ENCODE peak calls at places on chromosomes 6 and 20, in eight cellular contexts. W is esophagus squamous epithelium, J is hypothalamus, R is SW 1271, Z is H4, O is kidney tubule cell, N is midbrain, D is activated T-cell treated with anti-CD3 and anti-CD28 coated beads for 1 hour. L is an unnamed sample.

GRCh38 chr20:11245431-11245830 is 571.6 kb upstream of the JAG1 start:
- DNase-seq in W (no peak), J (no peak), R (no peak), Z (no peak), O (no peak), N (no peak), D (no peak), L (no peak)

GRCh38 chr20:53883098-53883762 is 187.2 kb downstream of the BCAS1 start:
- DNase-seq in W (no peak), J (no peak), R (no peak), Z (peak; percentile 48), O (peak; percentile 95), N (no peak), D (no peak), L (no peak)

GRCh38 chr6:141946502-141946901 is 186.2 kb upstream of the GJE1 start:
- DNase-seq in W (no peak), J (no peak), R (no peak), Z (no peak), O (no peak), N (no peak), D (no peak), L (no peak)

GRCh38 chr6:166520905-166521834 is 65.3 kb downstream of the RAMACL start:
- DNase-seq in W (no peak), J (no peak), R (no peak), Z (no peak), O (no peak), N (no peak), D (no peak), L (no peak)

GRCh38 chr6:156988276-156989158 is 211.3 kb downstream of the ARID1B start:
- DNase-seq in W (no peak), J (no peak), R (no peak), Z (no peak), O (peak; percentile 33), N (no peak), D (no peak), L (no peak)

GRCh38 chr20:47927944-47928343 is 142.7 kb upstream of the SULF2 start:
- DNase-seq in W (no peak), J (no peak), R (no peak), Z (peak; percentile 38), O (peak; percentile 11), N (no peak), D (no peak), L (peak; percentile 86)

GRCh38 chr6:19723533-19723932 is 113.6 kb upstream of the ID4 start:
- DNase-seq in W (no peak), J (no peak), R (no peak), Z (peak; percentile 78), O (peak; percentile 53), N (no peak), D (no peak), L (no peak)

GRCh38 chr6:2921520-2922115 is 18.5 kb upstream of the SERPINB9 start:
- DNase-seq in W (no peak), J (no peak), R (no peak), Z (no peak), O (no peak), N (peak; percentile 56), D (no peak), L (no peak)

GRCh38 chr6:128208851-128209580 is 308.2 kb upstream of the THEMIS start:
- DNase-seq in W (no peak), J (no peak), R (peak; percentile 14), Z (no peak), O (peak; percentile 28), N (no peak), D (no peak), L (no peak)

GRCh38 chr20:4160761-4161305 is 145.5 kb upstream of the RNF24 start:
- DNase-seq in W (no peak), J (peak; percentile 79), R (no peak), Z (no peak), O (peak; percentile 66), N (peak; percentile 88), D (no peak), L (no peak)

GRCh38 chr6:24205020-24205492 is 79.0 kb downstream of the NRSN1 start:
- DNase-seq in W (no peak), J (no peak), R (peak; percentile 52), Z (peak; percentile 49), O (peak; percentile 47), N (peak; percentile 36), D (no peak), L (no peak)

GRCh38 chr6:131660195-131660594 is 23.1 kb downstream of the ENPP3 start:
- DNase-seq in W (no peak), J (no peak), R (peak; percentile 52), Z (no peak), O (peak; percentile 87), N (no peak), D (no peak), L (no peak)

GRCh38 chr20:61353261-61353995 is 101.4 kb downstream of the CDH4 start:
- DNase-seq in W (no peak), J (no peak), R (peak; percentile 26), Z (peak; percentile 21), O (peak; percentile 76), N (no peak), D (no peak), L (peak; percentile 25)

GRCh38 chr6:106097368-106098231 is 11.5 kb downstream of the PRDM1 start:
- DNase-seq in W (peak; percentile 25), J (no peak), R (no peak), Z (no peak), O (no peak), N (no peak), D (no peak), L (no peak)

GRCh38 chr20:13029687-13030510 is 21.1 kb downstream of the SPTLC3 start:
- DNase-seq in W (no peak), J (no peak), R (peak; percentile 96), Z (peak; percentile 95), O (peak; percentile 93), N (no peak), D (no peak), L (peak; percentile 97)

GRCh38 chr6:95227301-95227700 is 350.0 kb upstream of the MANEA start:
- DNase-seq in W (no peak), J (no peak), R (no peak), Z (no peak), O (no peak), N (no peak), D (no peak), L (no peak)

GRCh38 chr20:47667531-47668312 is 117.6 kb downstream of the SULF2 start:
- DNase-seq in W (no peak), J (no peak), R (no peak), Z (no peak), O (no peak), N (no peak), D (no peak), L (no peak)

GRCh38 chr20:38692436-38693411 is 31.6 kb upstream of the SLC32A1 start:
- DNase-seq in W (no peak), J (peak; percentile 24), R (peak; percentile 38), Z (peak; percentile 34), O (peak; percentile 62), N (peak; percentile 76), D (peak; percentile 45), L (no peak)

GRCh38 chr6:168313371-168314028 is 6.1 kb downstream of the DACT2 start:
- DNase-seq in W (no peak), J (no peak), R (no peak), Z (no peak), O (peak; percentile 9), N (no peak), D (no peak), L (no peak)

GRCh38 chr6:29762781-29763214 is 39.6 kb downstream of the HLA-F start:
- DNase-seq in W (no peak), J (no peak), R (no peak), Z (no peak), O (peak; percentile 88), N (peak; percentile 1), D (no peak), L (no peak)

GRCh38 chr6:45900808-45901752 is 114.6 kb downstream of the CLIC5 start:
- DNase-seq in W (no peak), J (no peak), R (no peak), Z (peak; percentile 80), O (peak; percentile 9), N (no peak), D (no peak), L (no peak)

GRCh38 chr6:127900935-127901334 is at the start of gene THEMIS:
- DNase-seq in W (no peak), J (no peak), R (no peak), Z (no peak), O (no peak), N (no peak), D (peak; percentile 24), L (no peak)

GRCh38 chr6:10882654-10883053 is 813 bp upstream of the GCM2 start:
- DNase-seq in W (no peak), J (no peak), R (no peak), Z (no peak), O (no peak), N (no peak), D (no peak), L (no peak)

GRCh38 chr20:652611-653109 is 340 bp downstream of the SRXN1 start:
- DNase-seq in W (no peak), J (no peak), R (no peak), Z (no peak), O (no peak), N (no peak), D (no peak), L (no peak)

GRCh38 chr6:34332255-34333198 is 59.9 kb downstream of the NUDT3 start:
- DNase-seq in W (no peak), J (no peak), R (no peak), Z (no peak), O (no peak), N (no peak), D (no peak), L (no peak)

GRCh38 chr6:143596857-143597256 is 80.9 kb upstream of the PHACTR2 start:
- DNase-seq in W (no peak), J (no peak), R (no peak), Z (no peak), O (no peak), N (no peak), D (no peak), L (no peak)

GRCh38 chr6:161671117-161671516 is 397.3 kb upstream of the AGPAT4 start:
- DNase-seq in W (no peak), J (no peak), R (no peak), Z (no peak), O (no peak), N (no peak), D (no peak), L (no peak)

GRCh38 chr20:3318226-3318884 is 79.4 kb upstream of the SLC4A11 start:
- DNase-seq in W (no peak), J (no peak), R (no peak), Z (no peak), O (no peak), N (no peak), D (no peak), L (no peak)